ENCODE peak calls at places on chromosomes 6 and 20, in six cellular contexts. W is activated naive CD4-positive, alpha-beta T cell treated with anti-CD3 and anti-CD28 coated beads for 36 hours; U is NCI-H1694 treated with DMSO at 0.1 percent for 48 hours; Z is activated CD4-positive, alpha-beta T cell treated with anti-CD3 and anti-CD28 coated beads for 48 hours; G is SW 1271; X is mucosa of descending colon. B is an unnamed sample.
A peak's percentile ranks its signal among the peaks of the same experiment; 100 is the strongest.

GRCh38 chr6:97113170-97113569 is 169.8 kb downstream of the MMS22L start:
- DNase-seq in Z (peak; percentile 40), W (peak; percentile 22), U (no peak), G (no peak), X (no peak), B (peak; percentile 70)

GRCh38 chr20:46590453-46590852 is 40.0 kb upstream of the OCSTAMP start:
- DNase-seq in U (no peak), G (no peak), Z (no peak), W (no peak), X (no peak), B (no peak)

GRCh38 chr6:145749632-145750031 is 14.3 kb upstream of the EPM2A start:
- DNase-seq in X (no peak), Z (no peak), U (no peak), W (no peak), G (no peak), B (no peak)

GRCh38 chr6:111871207-111871606 is 2.0 kb downstream of the FYN start:
- DNase-seq in W (peak; percentile 60), X (no peak), G (no peak), Z (peak; percentile 52), U (no peak), B (peak; percentile 68)

GRCh38 chr20:30816182-30816645 is 441.2 kb upstream of the DEFB115 start:
- DNase-seq in X (peak; percentile 66), Z (no peak), U (no peak), W (no peak), G (no peak), B (no peak)

GRCh38 chr6:84763397-84764331 is 734 bp downstream of the TBX18 start:
- DNase-seq in U (no peak), G (no peak), X (peak; percentile 51), W (no peak), Z (no peak), B (no peak)

GRCh38 chr6:22332726-22333125 is 35.9 kb upstream of the PRL start:
- DNase-seq in X (no peak), U (no peak), G (no peak), W (no peak), Z (no peak), B (no peak)

GRCh38 chr6:35016417-35017221 is 124.5 kb downstream of the TCP11 start:
- DNase-seq in U (no peak), W (no peak), X (no peak), Z (no peak), G (no peak), B (no peak)

GRCh38 chr6:121520337-121521163 is 85.1 kb downstream of the GJA1 start:
- DNase-seq in X (no peak), Z (no peak), U (no peak), W (no peak), G (no peak), B (no peak)

GRCh38 chr6:129609635-129610034 is 100.3 kb downstream of the ARHGAP18 start:
- DNase-seq in G (no peak), Z (no peak), X (no peak), U (no peak), W (no peak), B (no peak)

B was measured in activated CD8-positive, alpha-beta T cell treated with anti-CD3 and anti-CD28 coated beads for 36 hours.